ENCODE peak calls at places on chromosomes 12 and 14, in eight cellular contexts. R is HCEC 1CT, M is kidney glomerular epithelial cell, P is H7, W is midbrain, F is HuH-7.5, V is NCI-H2029, Q is LoVo. E is an unnamed sample.

GRCh38 chr12:60977966-60978365 is 1282.2 kb upstream of the USP15 start:
- DNase-seq in R (peak), M (no peak), P (no peak), W (peak), F (peak), V (no peak), Q (peak), E (no peak)

GRCh38 chr12:110637869-110638441 is 24.0 kb downstream of the TCTN1 start:
- DNase-seq in R (peak), M (no peak), P (no peak), W (no peak), F (no peak), V (no peak), Q (no peak), E (no peak)

GRCh38 chr12:69655616-69656336 is 43.3 kb downstream of the BEST3 start:
- DNase-seq in R (peak), M (peak), P (no peak), W (no peak), F (no peak), V (no peak), Q (no peak), E (no peak)

GRCh38 chr12:58916153-58916709 is 4.1 kb downstream of the LRIG3 start:
- DNase-seq in R (no peak), M (no peak), P (no peak), W (no peak), F (no peak), V (no peak), Q (no peak), E (no peak)

GRCh38 chr14:100015251-100015655 is 50.0 kb upstream of the EVL start:
- DNase-seq in R (no peak), M (no peak), P (no peak), W (no peak), F (no peak), V (no peak), Q (no peak), E (no peak)

GRCh38 chr14:73696466-73697390 is 17.5 kb downstream of the PNMA1 start:
- DNase-seq in R (peak), M (no peak), P (no peak), W (no peak), F (no peak), V (no peak), Q (peak), E (no peak)

GRCh38 chr14:53432378-53432802 is 279.3 kb upstream of the DDHD1 start:
- DNase-seq in R (peak), M (peak), P (peak), W (no peak), F (peak), V (no peak), Q (peak), E (peak)

GRCh38 chr12:79407671-79408622 is 282.8 kb downstream of the PAWR start:
- DNase-seq in R (peak), M (peak), P (peak), W (peak), F (peak), V (no peak), Q (peak), E (peak)

GRCh38 chr12:104458645-104459555 is 2.2 kb downstream of the CHST11 start:
- DNase-seq in R (no peak), M (no peak), P (peak), W (no peak), F (peak), V (no peak), Q (no peak), E (peak)

GRCh38 chr12:108560321-108560721 is 652 bp downstream of the SART3 start:
- DNase-seq in R (peak), M (no peak), P (no peak), W (no peak), F (no peak), V (no peak), Q (no peak), E (no peak)

GRCh38 chr12:42234970-42235369 is 3.1 kb downstream of the YAF2 start:
- DNase-seq in R (peak), M (no peak), P (no peak), W (no peak), F (no peak), V (no peak), Q (no peak), E (no peak)

GRCh38 chr12:93167841-93168492 is 209.8 kb upstream of the NUDT4 start:
- DNase-seq in R (peak), M (peak), P (peak), W (peak), F (no peak), V (no peak), Q (peak), E (no peak)

GRCh38 chr12:27899151-27899661 is 73.3 kb downstream of the PTHLH start:
- DNase-seq in R (peak), M (peak), P (no peak), W (no peak), F (peak), V (no peak), Q (no peak), E (no peak)

GRCh38 chr12:124027753-124028559 is 54.9 kb downstream of the ZNF664 start:
- DNase-seq in R (no peak), M (no peak), P (no peak), W (no peak), F (no peak), V (no peak), Q (no peak), E (no peak)

GRCh38 chr14:86012391-86012790 is 482.4 kb downstream of the FLRT2 start:
- DNase-seq in R (no peak), M (no peak), P (no peak), W (no peak), F (no peak), V (no peak), Q (no peak), E (no peak)

GRCh38 chr12:12804432-12804886 is 8.7 kb upstream of the DDX47 start:
- DNase-seq in R (peak), M (peak), P (no peak), W (no peak), F (no peak), V (no peak), Q (peak), E (no peak)

GRCh38 chr12:2457215-2458112 is 337.3 kb upstream of the FKBP4 start:
- DNase-seq in R (no peak), M (no peak), P (peak), W (no peak), F (no peak), V (no peak), Q (no peak), E (no peak)

GRCh38 chr12:26318661-26319068 is 123.3 kb downstream of the SSPN start:
- DNase-seq in R (peak), M (peak), P (no peak), W (no peak), F (peak), V (no peak), Q (no peak), E (peak)

GRCh38 chr12:109758406-109759075 is 44.9 kb downstream of the FAM222A start:
- DNase-seq in R (no peak), M (no peak), P (peak), W (no peak), F (no peak), V (no peak), Q (no peak), E (peak)

GRCh38 chr12:30191701-30192455 is 408.1 kb upstream of the TMTC1 start:
- DNase-seq in R (no peak), M (no peak), P (no peak), W (no peak), F (no peak), V (no peak), Q (no peak), E (no peak)

GRCh38 chr14:78405071-78405856 is 235.1 kb downstream of the NRXN3 start:
- DNase-seq in R (peak), M (no peak), P (no peak), W (no peak), F (no peak), V (peak), Q (no peak), E (peak)

GRCh38 chr14:89372156-89372555 is 44.9 kb downstream of the FOXN3 start:
- DNase-seq in R (peak), M (no peak), P (no peak), W (no peak), F (no peak), V (no peak), Q (no peak), E (no peak)

GRCh38 chr12:115313929-115314328 is 630.0 kb upstream of the TBX3 start:
- DNase-seq in R (peak), M (peak), P (no peak), W (no peak), F (no peak), V (no peak), Q (peak), E (no peak)

E was measured in BE2C.